ENCODE peak calls at places on chromosomes 12 and 14, in eight cellular contexts. X is ovary; Y is stimulated activated CD8-positive, alpha-beta memory T cell treated with anti-CD3 and anti-CD28 coated beads, Interleukin-12 subunit alpha, Interleukin-12 subunit beta, amount 100 ng/mL, for 1 hour; T is midbrain; E is NCI-H1436 treated with DMSO at 0.1 percent for 48 hours; K is dorsolateral prefrontal cortex; A is SW480; H is aorta. P is an unnamed sample.

GRCh38 chr14:75144944-75145343 is 18.1 kb upstream of the NEK9 start:
- DNase-seq in E (no peak), A (no peak), H (no peak), X (no peak), K (no peak), T (peak), Y (no peak), P (no peak)

GRCh38 chr14:36582011-36582873 is at the start of gene NKX2-8:
- DNase-seq in Y (no peak), T (no peak), X (no peak), H (no peak), A (peak), K (no peak), E (no peak), P (no peak)

GRCh38 chr12:42056130-42056529 is 88.5 kb downstream of the GXYLT1 start:
- DNase-seq in A (no peak), H (no peak), Y (no peak), E (no peak), K (no peak), X (no peak), T (peak), P (no peak)

GRCh38 chr12:31220633-31221565 is 105.1 kb downstream of the SINHCAF start:
- DNase-seq in Y (no peak), T (peak), K (no peak), A (no peak), E (no peak), X (no peak), H (no peak), P (no peak)

GRCh38 chr14:74425525-74426201 is 347 bp downstream of the SYNDIG1L start:
- DNase-seq in A (no peak), K (no peak), H (peak), X (peak), E (no peak), T (no peak), Y (peak), P (no peak)

GRCh38 chr12:9096563-9097176 is 19.0 kb downstream of the A2M start:
- DNase-seq in X (no peak), E (no peak), Y (no peak), H (no peak), T (no peak), K (no peak), A (no peak), P (no peak)

GRCh38 chr14:79502751-79503148 is 708.6 kb downstream of the DIO2 start:
- DNase-seq in X (no peak), A (no peak), Y (no peak), E (no peak), T (no peak), K (no peak), H (no peak), P (no peak)

GRCh38 chr14:47857646-47858045 is 182.2 kb upstream of the MDGA2 start:
- DNase-seq in Y (no peak), A (no peak), K (no peak), T (no peak), E (no peak), X (no peak), H (no peak), P (no peak)

GRCh38 chr14:29846339-29847129 is 81.1 kb downstream of the PRKD1 start:
- DNase-seq in H (no peak), T (no peak), E (no peak), Y (no peak), X (no peak), A (no peak), K (no peak), P (no peak)

GRCh38 chr12:131219173-131220006 is 265.7 kb downstream of the ADGRD1 start:
- DNase-seq in K (no peak), E (no peak), Y (no peak), H (peak), T (no peak), A (no peak), X (no peak), P (no peak)

GRCh38 chr14:24693941-24694507 is 60.0 kb upstream of the GZMB start:
- DNase-seq in X (no peak), A (no peak), Y (no peak), T (no peak), K (no peak), E (no peak), H (no peak), P (no peak)

GRCh38 chr14:99918781-99919180 is 125.6 kb downstream of the EML1 start:
- DNase-seq in T (no peak), K (no peak), E (no peak), A (no peak), H (no peak), Y (no peak), X (no peak), P (no peak)

GRCh38 chr12:53618340-53618739 is 7.8 kb downstream of the ATF7 start:
- DNase-seq in Y (no peak), X (no peak), A (no peak), H (no peak), K (no peak), T (no peak), E (no peak), P (no peak)

GRCh38 chr14:90140956-90141316 is 79.1 kb downstream of the KCNK13 start:
- DNase-seq in A (peak), E (no peak), H (no peak), X (no peak), K (no peak), Y (no peak), T (no peak), P (no peak)

GRCh38 chr12:51635371-51635770 is 44.3 kb downstream of the SCN8A start:
- DNase-seq in H (no peak), T (no peak), X (no peak), Y (no peak), K (no peak), E (no peak), A (no peak), P (no peak)

P was measured in C1 segment of cervical spinal cord.